ENCODE peak calls at places on chromosome 7, in ten cellular contexts. R is stimulated activated CD4-positive, alpha-beta T cell treated with anti-CD3 and anti-CD28 coated beads, Interleukin-2, amount 100 ng/mL, for 24 hours; S is activated gamma-delta T cell treated with anti-CD3 and anti-CD28 coated beads, Interleukin-2, amount 50 U/mL, for 16 hours; C is NCI-H1436; K is fibroblast of the aortic adventitia; E is BE2C; J is hypothalamus; A is AG04449; I is stimulated activated effector memory CD8-positive, alpha-beta T cell treated with anti-CD3 and anti-CD28 coated beads, Interleukin-12 subunit alpha, Interleukin-12 subunit beta, amount 100 ng/mL, for 72 hours; M is left lobe of liver. F is an unnamed sample.
A peak's percentile ranks its signal among the peaks of the same experiment; 100 is the strongest.

GRCh38 chr7:72435366-72435765 is 23.2 kb upstream of the CALN1 start:
- DNase-seq in R (no peak), S (no peak), C (no peak), K (no peak), E (peak; percentile 88), J (no peak), A (no peak), I (no peak), M (no peak), F (no peak)

GRCh38 chr7:75866497-75867389 is 12.1 kb upstream of the RHBDD2 start:
- DNase-seq in R (peak; percentile 47), S (peak; percentile 14), C (peak; percentile 30), K (peak; percentile 68), E (peak; percentile 74), J (peak; percentile 25), A (no peak), I (peak; percentile 19), M (peak; percentile 70), F (peak; percentile 56)

GRCh38 chr7:47354831-47355541 is 226.9 kb downstream of the TNS3 start:
- DNase-seq in R (no peak), S (no peak), C (no peak), K (no peak), E (no peak), J (no peak), A (no peak), I (no peak), M (peak; percentile 40), F (peak; percentile 95)

GRCh38 chr7:27516415-27516814 is 146.3 kb downstream of the HIBADH start:
- DNase-seq in R (no peak), S (no peak), C (no peak), K (no peak), E (no peak), J (no peak), A (no peak), I (no peak), M (no peak), F (no peak)

GRCh38 chr7:113810108-113810748 is 108.6 kb downstream of the PPP1R3A start:
- DNase-seq in R (no peak), S (no peak), C (no peak), K (no peak), E (no peak), J (no peak), A (no peak), I (no peak), M (no peak), F (no peak)

GRCh38 chr7:41574377-41574776 is 128.5 kb downstream of the INHBA start:
- DNase-seq in R (no peak), S (no peak), C (no peak), K (peak; percentile 49), E (no peak), J (no peak), A (peak; percentile 51), I (no peak), M (no peak), F (no peak)

GRCh38 chr7:24884401-24884800 is 95.6 kb downstream of the OSBPL3 start:
- DNase-seq in R (no peak), S (no peak), C (peak; percentile 66), K (no peak), E (no peak), J (no peak), A (no peak), I (no peak), M (no peak), F (no peak)

GRCh38 chr7:133230591-133231194 is 22.2 kb upstream of the EXOC4 start:
- DNase-seq in R (peak; percentile 57), S (no peak), C (peak; percentile 22), K (peak; percentile 76), E (peak; percentile 59), J (no peak), A (no peak), I (peak; percentile 22), M (no peak), F (no peak)

GRCh38 chr7:37037286-37037685 is 313.0 kb upstream of the AOAH start:
- DNase-seq in R (no peak), S (no peak), C (no peak), K (no peak), E (no peak), J (no peak), A (no peak), I (no peak), M (no peak), F (no peak)

GRCh38 chr7:38190010-38190409 is 12.0 kb downstream of the STARD3NL start:
- DNase-seq in R (no peak), S (no peak), C (no peak), K (peak; percentile 61), E (no peak), J (no peak), A (no peak), I (no peak), M (no peak), F (no peak)

GRCh38 chr7:100827330-100828226 is at the start of gene EPHB4:
- DNase-seq in R (peak; percentile 29), S (no peak), C (no peak), K (peak; percentile 87), E (peak; percentile 59), J (no peak), A (no peak), I (no peak), M (peak; percentile 95), F (peak; percentile 90)

GRCh38 chr7:136687693-136688322 is 180.6 kb upstream of the CHRM2 start:
- DNase-seq in R (no peak), S (no peak), C (peak; percentile 0), K (peak; percentile 4), E (peak; percentile 52), J (no peak), A (no peak), I (no peak), M (no peak), F (no peak)

GRCh38 chr7:76281706-76282343 is 20.6 kb upstream of the HSPB1 start:
- DNase-seq in R (no peak), S (no peak), C (no peak), K (no peak), E (no peak), J (no peak), A (no peak), I (no peak), M (no peak), F (no peak)

GRCh38 chr7:4715385-4715770 is 33.3 kb downstream of the FOXK1 start:
- DNase-seq in R (no peak), S (no peak), C (no peak), K (peak; percentile 94), E (no peak), J (peak; percentile 30), A (no peak), I (no peak), M (peak; percentile 77), F (peak; percentile 46)

GRCh38 chr7:7639847-7640220 is 718 bp upstream of the UMAD1 start:
- DNase-seq in R (no peak), S (peak; percentile 17), C (no peak), K (peak; percentile 37), E (no peak), J (no peak), A (no peak), I (no peak), M (no peak), F (no peak)

GRCh38 chr7:146057958-146058357 is 58.6 kb upstream of the CNTNAP2 start:
- DNase-seq in R (no peak), S (no peak), C (no peak), K (no peak), E (no peak), J (no peak), A (no peak), I (no peak), M (no peak), F (no peak)

GRCh38 chr7:136104269-136104603 is 127.1 kb upstream of the MTPN start:
- DNase-seq in R (no peak), S (no peak), C (no peak), K (no peak), E (no peak), J (no peak), A (no peak), I (no peak), M (no peak), F (no peak)

GRCh38 chr7:81173766-81174281 is 255.0 kb upstream of the SEMA3C start:
- DNase-seq in R (no peak), S (no peak), C (no peak), K (peak; percentile 97), E (no peak), J (no peak), A (peak; percentile 4), I (no peak), M (no peak), F (no peak)

GRCh38 chr7:151856098-151856497 is 20.8 kb downstream of the PRKAG2 start:
- DNase-seq in R (no peak), S (no peak), C (no peak), K (no peak), E (no peak), J (no peak), A (no peak), I (no peak), M (no peak), F (no peak)

GRCh38 chr7:55787796-55788195 is 74.8 kb downstream of the SEPTIN14 start:
- DNase-seq in R (no peak), S (no peak), C (no peak), K (no peak), E (no peak), J (no peak), A (no peak), I (no peak), M (no peak), F (no peak)

GRCh38 chr7:151146761-151147160 is 20.7 kb downstream of the GBX1 start:
- DNase-seq in R (no peak), S (no peak), C (no peak), K (no peak), E (no peak), J (no peak), A (no peak), I (no peak), M (no peak), F (no peak)

GRCh38 chr7:67137464-67137863 is 140.8 kb downstream of the TYW1 start:
- DNase-seq in R (no peak), S (no peak), C (no peak), K (no peak), E (no peak), J (no peak), A (no peak), I (no peak), M (no peak), F (no peak)

GRCh38 chr7:22351329-22351692 is 5.6 kb downstream of the RAPGEF5 start:
- DNase-seq in R (no peak), S (no peak), C (no peak), K (no peak), E (no peak), J (no peak), A (no peak), I (no peak), M (no peak), F (no peak)

GRCh38 chr7:154591544-154591943 is 411.4 kb downstream of the PAXIP1 start:
- DNase-seq in R (no peak), S (no peak), C (no peak), K (no peak), E (peak; percentile 84), J (no peak), A (no peak), I (no peak), M (no peak), F (no peak)

GRCh38 chr7:155365146-155365874 is 67.6 kb downstream of the INSIG1 start:
- DNase-seq in R (no peak), S (no peak), C (no peak), K (no peak), E (peak; percentile 28), J (no peak), A (no peak), I (no peak), M (no peak), F (no peak)

GRCh38 chr7:1054438-1055083 is 10.2 kb downstream of the GPR146 start:
- DNase-seq in R (no peak), S (no peak), C (no peak), K (no peak), E (no peak), J (no peak), A (no peak), I (no peak), M (no peak), F (no peak)

GRCh38 chr7:116691664-116692063 is 19.7 kb downstream of the MET start:
- DNase-seq in R (no peak), S (no peak), C (no peak), K (peak; percentile 46), E (no peak), J (no peak), A (no peak), I (no peak), M (no peak), F (no peak)

GRCh38 chr7:26520483-26520882 is 228.8 kb downstream of the SNX10 start:
- DNase-seq in R (no peak), S (no peak), C (no peak), K (no peak), E (no peak), J (no peak), A (no peak), I (no peak), M (no peak), F (no peak)